ENCODE peak calls at places on chromosomes 16 and 17, in seven cellular contexts. I is stimulated activated CD4-positive, alpha-beta T cell treated with anti-CD3 and anti-CD28 coated beads, Interleukin-4, amount 100 ng/mL, for 4 hours; P is retina; D is activated naive CD4-positive, alpha-beta T cell treated with anti-CD3 and anti-CD28 coated beads, Interleukin-2, amount 10 ng/mL, durations not matched to agents 7 days and 5 days; X is uterus; H is T-helper 17 cell; E is nucleus accumbens. U is an unnamed sample.

GRCh38 chr17:63446218-63446980 is at the start of gene CYB561:
- DNase-seq in P (peak), I (peak), D (peak), X (peak), E (peak), H (peak), U (no peak)

GRCh38 chr17:61461586-61461966 is 9.4 kb downstream of the TBX4 start:
- DNase-seq in I (no peak), P (no peak), X (no peak), D (no peak), H (no peak), E (no peak), U (no peak)

GRCh38 chr16:84683691-84684591 is 15.9 kb upstream of the USP10 start:
- DNase-seq in E (no peak), X (no peak), P (no peak), D (no peak), H (no peak), I (no peak), U (no peak)

GRCh38 chr16:63496282-63496681 is 1460.0 kb upstream of the CDH8 start:
- DNase-seq in H (no peak), D (no peak), P (no peak), E (no peak), I (no peak), X (no peak), U (no peak)

GRCh38 chr16:17083628-17084027 is 387.1 kb downstream of the XYLT1 start:
- DNase-seq in D (no peak), E (no peak), X (no peak), H (no peak), I (no peak), P (peak), U (no peak)

GRCh38 chr17:15124746-15125145 is 140.4 kb downstream of the PMP22 start:
- DNase-seq in E (no peak), P (no peak), X (no peak), D (no peak), I (no peak), H (no peak), U (no peak)

GRCh38 chr16:4467916-4468315 is 6.5 kb downstream of the NMRAL1 start:
- DNase-seq in H (no peak), E (no peak), X (no peak), I (no peak), D (no peak), P (no peak), U (no peak)

GRCh38 chr17:63446981-63447687 is 1.0 kb upstream of the CYB561 start:
- DNase-seq in I (peak), D (peak), X (no peak), H (peak), E (no peak), P (peak), U (no peak)

GRCh38 chr16:21989141-21989540 is 11.8 kb downstream of the PDZD9 start:
- DNase-seq in H (no peak), D (no peak), P (no peak), X (no peak), E (no peak), I (no peak), U (no peak)

GRCh38 chr16:1428511-1428910 is 2.4 kb upstream of the PERCC1 start:
- DNase-seq in I (peak), H (no peak), X (no peak), D (peak), E (no peak), P (peak), U (no peak)

GRCh38 chr16:85465328-85466307 is 147.5 kb upstream of the GSE1 start:
- DNase-seq in P (no peak), X (peak), I (no peak), E (no peak), H (no peak), D (no peak), U (peak)

GRCh38 chr17:77287432-77288068 is 146.8 kb downstream of the SEC14L1 start:
- DNase-seq in D (no peak), P (peak), I (no peak), H (no peak), E (no peak), X (no peak), U (no peak)

GRCh38 chr16:85402910-85403692 is 210.0 kb upstream of the GSE1 start:
- DNase-seq in P (peak), D (no peak), E (no peak), I (no peak), X (peak), H (no peak), U (peak)

GRCh38 chr17:43034623-43035293 is 9.7 kb downstream of the RND2 start:
- DNase-seq in X (no peak), E (no peak), H (no peak), D (no peak), P (no peak), I (no peak), U (no peak)

U was measured in cardiac septum.